ENCODE peak calls at places on chromosomes 2 and 18, in five cellular contexts. V is left lung; X is activated CD8-positive, alpha-beta T cell treated with anti-CD3 and anti-CD28 coated beads for 36 hours; D is HCT116; Z is naive thymus-derived CD4-positive, alpha-beta T cell. M is an unnamed sample.

GRCh38 chr2:58448065-58448507 is 207.0 kb upstream of the FANCL start:
- ATAC-seq in V (peak; percentile 87), X (no peak), D (peak; percentile 100), Z (peak; percentile 22), M (peak; percentile 96)

GRCh38 chr2:8003462-8004075 is 678.3 kb upstream of the ID2 start:
- ATAC-seq in V (peak; percentile 79), X (no peak), D (no peak), Z (no peak), M (peak; percentile 95)

GRCh38 chr2:128356127-128356526 is 37.5 kb upstream of the HS6ST1 start:
- ATAC-seq in V (no peak), X (no peak), D (no peak), Z (no peak), M (no peak)

GRCh38 chr18:48073231-48073930 is 142.9 kb upstream of the SMAD2 start:
- ATAC-seq in V (peak; percentile 25), X (no peak), D (no peak), Z (no peak), M (peak; percentile 96)

GRCh38 chr18:683531-683930 is 26.1 kb downstream of the TYMS start:
- ATAC-seq in V (no peak), X (no peak), D (no peak), Z (no peak), M (no peak)

GRCh38 chr2:16625759-16626158 is 39.9 kb downstream of the CYRIA start:
- ATAC-seq in V (no peak), X (no peak), D (no peak), Z (no peak), M (no peak)

GRCh38 chr2:211709394-211709793 is 829.2 kb downstream of the ERBB4 start:
- ATAC-seq in V (no peak), X (no peak), D (no peak), Z (no peak), M (no peak)

GRCh38 chr18:55101458-55101824 is 142.2 kb upstream of the CCDC68 start:
- ATAC-seq in V (no peak), X (no peak), D (no peak), Z (no peak), M (peak; percentile 23)

GRCh38 chr18:11953113-11953512 is 28.2 kb upstream of the IMPA2 start:
- ATAC-seq in V (no peak), X (no peak), D (no peak), Z (no peak), M (no peak)

GRCh38 chr2:235102987-235103386 is 151.2 kb downstream of the SH3BP4 start:
- ATAC-seq in V (no peak), X (no peak), D (no peak), Z (no peak), M (no peak)

GRCh38 chr2:64992218-64992617 is 3.0 kb downstream of the SLC1A4 start:
- ATAC-seq in V (no peak), X (no peak), D (no peak), Z (no peak), M (no peak)

GRCh38 chr2:218060950-218061660 is 7.9 kb upstream of the RUFY4 start:
- ATAC-seq in V (no peak), X (no peak), D (no peak), Z (no peak), M (no peak)

GRCh38 chr2:233426619-233427342 is 72.5 kb downstream of the DGKD start:
- ATAC-seq in V (no peak), X (peak; percentile 57), D (peak; percentile 72), Z (no peak), M (peak; percentile 7)

GRCh38 chr18:62566818-62567217 is 44.0 kb downstream of the ZCCHC2 start:
- ATAC-seq in V (no peak), X (no peak), D (no peak), Z (no peak), M (no peak)

GRCh38 chr2:217902281-217903141 is 100.3 kb downstream of the TNS1 start:
- ATAC-seq in V (peak; percentile 34), X (peak; percentile 70), D (no peak), Z (peak; percentile 80), M (no peak)

GRCh38 chr18:43772907-43773306 is 495.6 kb upstream of the SYT4 start:
- ATAC-seq in V (no peak), X (no peak), D (no peak), Z (no peak), M (no peak)

GRCh38 chr2:147696426-147696825 is 148.4 kb upstream of the ACVR2A start:
- ATAC-seq in V (peak; percentile 80), X (no peak), D (no peak), Z (no peak), M (no peak)

M was measured in SK-N-SH treated with all-trans-retinoic acid at 6 μM for 48 hours.